ENCODE peak calls at places on chromosomes 12 and 14, in five cellular contexts. One of them, this sample, is unnamed.
A peak's percentile ranks its signal among the peaks of the same experiment; 100 is the strongest.

GRCh38 chr14:31968912-31969311 is 108.2 kb upstream of the ARHGAP5 start:
- DNase-seq in stimulated activated CD8-positive, alpha-beta memory T cell treated with anti-CD3 and anti-CD28 coated beads, Interleukin-12 subunit alpha, Interleukin-12 subunit beta, amount 100 ng/mL, for 1 hour: no peak
- DNase-seq in ovary: no peak
- DNase-seq in hippocampal formation: no peak
- DNase-seq in spleen: no peak
- DNase-seq in this sample: no peak

GRCh38 chr12:51823875-51824565 is 24.5 kb downstream of the FIGNL2 start:
- DNase-seq in stimulated activated CD8-positive, alpha-beta memory T cell treated with anti-CD3 and anti-CD28 coated beads, Interleukin-12 subunit alpha, Interleukin-12 subunit beta, amount 100 ng/mL, for 1 hour: no peak
- DNase-seq in ovary: no peak
- DNase-seq in hippocampal formation: peak; percentile 19
- DNase-seq in spleen: no peak
- DNase-seq in this sample: peak; percentile 57

GRCh38 chr14:32166924-32167323 is 34.9 kb upstream of the RNU6-7 start:
- DNase-seq in stimulated activated CD8-positive, alpha-beta memory T cell treated with anti-CD3 and anti-CD28 coated beads, Interleukin-12 subunit alpha, Interleukin-12 subunit beta, amount 100 ng/mL, for 1 hour: no peak
- DNase-seq in ovary: no peak
- DNase-seq in hippocampal formation: no peak
- DNase-seq in spleen: no peak
- DNase-seq in this sample: no peak

GRCh38 chr12:125552223-125552747 is 487.1 kb downstream of the AACS start:
- DNase-seq in stimulated activated CD8-positive, alpha-beta memory T cell treated with anti-CD3 and anti-CD28 coated beads, Interleukin-12 subunit alpha, Interleukin-12 subunit beta, amount 100 ng/mL, for 1 hour: no peak
- DNase-seq in ovary: no peak
- DNase-seq in hippocampal formation: no peak
- DNase-seq in spleen: no peak
- DNase-seq in this sample: no peak

GRCh38 chr14:90093942-90094595 is 32.3 kb downstream of the KCNK13 start:
- DNase-seq in stimulated activated CD8-positive, alpha-beta memory T cell treated with anti-CD3 and anti-CD28 coated beads, Interleukin-12 subunit alpha, Interleukin-12 subunit beta, amount 100 ng/mL, for 1 hour: no peak
- DNase-seq in ovary: no peak
- DNase-seq in hippocampal formation: no peak
- DNase-seq in spleen: no peak
- DNase-seq in this sample: peak; percentile 46

GRCh38 chr14:23061995-23062394 is 4.7 kb upstream of the CDH24 start:
- DNase-seq in stimulated activated CD8-positive, alpha-beta memory T cell treated with anti-CD3 and anti-CD28 coated beads, Interleukin-12 subunit alpha, Interleukin-12 subunit beta, amount 100 ng/mL, for 1 hour: no peak
- DNase-seq in ovary: peak; percentile 72
- DNase-seq in hippocampal formation: no peak
- DNase-seq in spleen: no peak
- DNase-seq in this sample: peak; percentile 88

GRCh38 chr14:55448146-55448614 is 7.8 kb upstream of the TBPL2 start:
- DNase-seq in stimulated activated CD8-positive, alpha-beta memory T cell treated with anti-CD3 and anti-CD28 coated beads, Interleukin-12 subunit alpha, Interleukin-12 subunit beta, amount 100 ng/mL, for 1 hour: no peak
- DNase-seq in ovary: no peak
- DNase-seq in hippocampal formation: no peak
- DNase-seq in spleen: no peak
- DNase-seq in this sample: peak; percentile 94

GRCh38 chr12:89721291-89721987 is 12.8 kb upstream of the ATP2B1 start:
- DNase-seq in stimulated activated CD8-positive, alpha-beta memory T cell treated with anti-CD3 and anti-CD28 coated beads, Interleukin-12 subunit alpha, Interleukin-12 subunit beta, amount 100 ng/mL, for 1 hour: no peak
- DNase-seq in ovary: no peak
- DNase-seq in hippocampal formation: no peak
- DNase-seq in spleen: no peak
- DNase-seq in this sample: no peak

GRCh38 chr14:105411017-105411941 is 8.3 kb upstream of the MTA1 start:
- DNase-seq in stimulated activated CD8-positive, alpha-beta memory T cell treated with anti-CD3 and anti-CD28 coated beads, Interleukin-12 subunit alpha, Interleukin-12 subunit beta, amount 100 ng/mL, for 1 hour: no peak
- DNase-seq in ovary: no peak
- DNase-seq in hippocampal formation: no peak
- DNase-seq in spleen: peak; percentile 81
- DNase-seq in this sample: peak; percentile 42

GRCh38 chr14:88249266-88249665 is 73.8 kb downstream of the KCNK10 start:
- DNase-seq in stimulated activated CD8-positive, alpha-beta memory T cell treated with anti-CD3 and anti-CD28 coated beads, Interleukin-12 subunit alpha, Interleukin-12 subunit beta, amount 100 ng/mL, for 1 hour: no peak
- DNase-seq in ovary: no peak
- DNase-seq in hippocampal formation: no peak
- DNase-seq in spleen: no peak
- DNase-seq in this sample: no peak

GRCh38 chr12:57193706-57194245 is 22.8 kb upstream of the NXPH4 start:
- DNase-seq in stimulated activated CD8-positive, alpha-beta memory T cell treated with anti-CD3 and anti-CD28 coated beads, Interleukin-12 subunit alpha, Interleukin-12 subunit beta, amount 100 ng/mL, for 1 hour: no peak
- DNase-seq in ovary: no peak
- DNase-seq in hippocampal formation: no peak
- DNase-seq in spleen: no peak
- DNase-seq in this sample: no peak

GRCh38 chr12:99984271-99985128 is at the start of gene ANKS1B:
- DNase-seq in stimulated activated CD8-positive, alpha-beta memory T cell treated with anti-CD3 and anti-CD28 coated beads, Interleukin-12 subunit alpha, Interleukin-12 subunit beta, amount 100 ng/mL, for 1 hour: no peak
- DNase-seq in ovary: peak; percentile 38
- DNase-seq in hippocampal formation: peak; percentile 21
- DNase-seq in spleen: no peak
- DNase-seq in this sample: peak; percentile 19

GRCh38 chr12:6231359-6232268 is 31.4 kb downstream of the CD9 start:
- DNase-seq in stimulated activated CD8-positive, alpha-beta memory T cell treated with anti-CD3 and anti-CD28 coated beads, Interleukin-12 subunit alpha, Interleukin-12 subunit beta, amount 100 ng/mL, for 1 hour: no peak
- DNase-seq in ovary: no peak
- DNase-seq in hippocampal formation: no peak
- DNase-seq in spleen: no peak
- DNase-seq in this sample: no peak

GRCh38 chr14:104600805-104601204 is 3.8 kb downstream of the TMEM179 start:
- DNase-seq in stimulated activated CD8-positive, alpha-beta memory T cell treated with anti-CD3 and anti-CD28 coated beads, Interleukin-12 subunit alpha, Interleukin-12 subunit beta, amount 100 ng/mL, for 1 hour: no peak
- DNase-seq in ovary: no peak
- DNase-seq in hippocampal formation: no peak
- DNase-seq in spleen: peak; percentile 54
- DNase-seq in this sample: no peak

GRCh38 chr14:95784137-95784536 is 70.2 kb upstream of the TCL1A start:
- DNase-seq in stimulated activated CD8-positive, alpha-beta memory T cell treated with anti-CD3 and anti-CD28 coated beads, Interleukin-12 subunit alpha, Interleukin-12 subunit beta, amount 100 ng/mL, for 1 hour: no peak
- DNase-seq in ovary: no peak
- DNase-seq in hippocampal formation: no peak
- DNase-seq in spleen: no peak
- DNase-seq in this sample: peak; percentile 8

GRCh38 chr14:22570132-22570949 is 18.7 kb downstream of the DAD1 start:
- DNase-seq in stimulated activated CD8-positive, alpha-beta memory T cell treated with anti-CD3 and anti-CD28 coated beads, Interleukin-12 subunit alpha, Interleukin-12 subunit beta, amount 100 ng/mL, for 1 hour: peak; percentile 71
- DNase-seq in ovary: peak; percentile 78
- DNase-seq in hippocampal formation: peak; percentile 55
- DNase-seq in spleen: no peak
- DNase-seq in this sample: peak; percentile 66

GRCh38 chr14:96748371-96748770 is 48.8 kb upstream of the VRK1 start:
- DNase-seq in stimulated activated CD8-positive, alpha-beta memory T cell treated with anti-CD3 and anti-CD28 coated beads, Interleukin-12 subunit alpha, Interleukin-12 subunit beta, amount 100 ng/mL, for 1 hour: no peak
- DNase-seq in ovary: no peak
- DNase-seq in hippocampal formation: no peak
- DNase-seq in spleen: no peak
- DNase-seq in this sample: no peak

GRCh38 chr12:12273291-12273957 is 6.6 kb upstream of the LRP6 start:
- DNase-seq in stimulated activated CD8-positive, alpha-beta memory T cell treated with anti-CD3 and anti-CD28 coated beads, Interleukin-12 subunit alpha, Interleukin-12 subunit beta, amount 100 ng/mL, for 1 hour: no peak
- DNase-seq in ovary: no peak
- DNase-seq in hippocampal formation: no peak
- DNase-seq in spleen: no peak
- DNase-seq in this sample: no peak

GRCh38 chr14:75771614-75772013 is 110.6 kb downstream of the TTLL5 start:
- DNase-seq in stimulated activated CD8-positive, alpha-beta memory T cell treated with anti-CD3 and anti-CD28 coated beads, Interleukin-12 subunit alpha, Interleukin-12 subunit beta, amount 100 ng/mL, for 1 hour: no peak
- DNase-seq in ovary: no peak
- DNase-seq in hippocampal formation: no peak
- DNase-seq in spleen: no peak
- DNase-seq in this sample: no peak

GRCh38 chr12:132243596-132244289 is 85.6 kb downstream of the GALNT9 start:
- DNase-seq in stimulated activated CD8-positive, alpha-beta memory T cell treated with anti-CD3 and anti-CD28 coated beads, Interleukin-12 subunit alpha, Interleukin-12 subunit beta, amount 100 ng/mL, for 1 hour: no peak
- DNase-seq in ovary: no peak
- DNase-seq in hippocampal formation: no peak
- DNase-seq in spleen: peak; percentile 65
- DNase-seq in this sample: no peak

GRCh38 chr12:30753761-30754382 is 879 bp downstream of the CAPRIN2 start:
- DNase-seq in stimulated activated CD8-positive, alpha-beta memory T cell treated with anti-CD3 and anti-CD28 coated beads, Interleukin-12 subunit alpha, Interleukin-12 subunit beta, amount 100 ng/mL, for 1 hour: no peak
- DNase-seq in ovary: no peak
- DNase-seq in hippocampal formation: no peak
- DNase-seq in spleen: no peak
- DNase-seq in this sample: peak; percentile 35

GRCh38 chr12:64088431-64089349 is 133.4 kb downstream of the KICS2 start:
- DNase-seq in stimulated activated CD8-positive, alpha-beta memory T cell treated with anti-CD3 and anti-CD28 coated beads, Interleukin-12 subunit alpha, Interleukin-12 subunit beta, amount 100 ng/mL, for 1 hour: no peak
- DNase-seq in ovary: peak; percentile 46
- DNase-seq in hippocampal formation: no peak
- DNase-seq in spleen: no peak
- DNase-seq in this sample: peak; percentile 93

GRCh38 chr14:51453869-51454268 is 197.8 kb upstream of the FRMD6 start:
- DNase-seq in stimulated activated CD8-positive, alpha-beta memory T cell treated with anti-CD3 and anti-CD28 coated beads, Interleukin-12 subunit alpha, Interleukin-12 subunit beta, amount 100 ng/mL, for 1 hour: no peak
- DNase-seq in ovary: no peak
- DNase-seq in hippocampal formation: no peak
- DNase-seq in spleen: no peak
- DNase-seq in this sample: peak; percentile 57

GRCh38 chr12:53418221-53418620 is 5.4 kb upstream of the AMHR2 start:
- DNase-seq in stimulated activated CD8-positive, alpha-beta memory T cell treated with anti-CD3 and anti-CD28 coated beads, Interleukin-12 subunit alpha, Interleukin-12 subunit beta, amount 100 ng/mL, for 1 hour: no peak
- DNase-seq in ovary: no peak
- DNase-seq in hippocampal formation: no peak
- DNase-seq in spleen: no peak
- DNase-seq in this sample: no peak

GRCh38 chr12:96906498-96906848 is 584 bp upstream of the NEDD1 start:
- DNase-seq in stimulated activated CD8-positive, alpha-beta memory T cell treated with anti-CD3 and anti-CD28 coated beads, Interleukin-12 subunit alpha, Interleukin-12 subunit beta, amount 100 ng/mL, for 1 hour: no peak
- DNase-seq in ovary: no peak
- DNase-seq in hippocampal formation: no peak
- DNase-seq in spleen: no peak
- DNase-seq in this sample: no peak

GRCh38 chr14:104665663-104666522 is 23.5 kb upstream of the INF2 start:
- DNase-seq in stimulated activated CD8-positive, alpha-beta memory T cell treated with anti-CD3 and anti-CD28 coated beads, Interleukin-12 subunit alpha, Interleukin-12 subunit beta, amount 100 ng/mL, for 1 hour: peak; percentile 20
- DNase-seq in ovary: no peak
- DNase-seq in hippocampal formation: peak; percentile 92
- DNase-seq in spleen: peak; percentile 84
- DNase-seq in this sample: peak; percentile 30

This sample was measured in mammary epithelial cell.